ENCODE peak calls at places on chromosomes 12 and 14, in five cellular contexts. U, I, Q, E and K are unnamed samples.

GRCh38 chr12:51326762-51327439 is 2.9 kb upstream of the BIN2 start:
- DNase-seq in E (no peak), Q (no peak), I (no peak), U (no peak), K (no peak)

GRCh38 chr12:63351370-63351769 is 200.4 kb upstream of the AVPR1A start:
- DNase-seq in Q (no peak), I (no peak), E (no peak), U (no peak), K (no peak)

GRCh38 chr12:74917743-74918142 is 291.9 kb downstream of the KCNC2 start:
- DNase-seq in E (no peak), Q (no peak), I (no peak), U (no peak), K (no peak)

GRCh38 chr14:88241810-88242209 is 81.3 kb downstream of the KCNK10 start:
- DNase-seq in I (no peak), Q (no peak), U (no peak), E (no peak), K (no peak)

GRCh38 chr12:12384601-12385321 is 27.9 kb downstream of the BORCS5 start:
- DNase-seq in E (no peak), I (peak), Q (no peak), U (no peak), K (no peak)

GRCh38 chr12:52513736-52514135 is 6.5 kb downstream of the KRT5 start:
- DNase-seq in E (no peak), Q (no peak), U (no peak), I (no peak), K (no peak)

GRCh38 chr12:38124247-38125012 is 192.1 kb upstream of the ALG10B start:
- DNase-seq in Q (no peak), U (no peak), E (no peak), I (no peak), K (no peak)

GRCh38 chr14:99982449-99983250 is 82.6 kb upstream of the EVL start:
- DNase-seq in I (peak), E (peak), Q (no peak), U (no peak), K (peak)

GRCh38 chr12:65152586-65152985 is 16.8 kb upstream of the LEMD3 start:
- DNase-seq in U (no peak), Q (no peak), E (peak), I (no peak), K (no peak)

GRCh38 chr12:125079943-125080645 is 14.9 kb downstream of the AACS start:
- DNase-seq in U (peak), E (no peak), I (no peak), Q (no peak), K (no peak)

GRCh38 chr14:90383126-90383730 is 13.6 kb upstream of the CALM1 start:
- DNase-seq in U (peak), I (peak), Q (peak), E (peak), K (peak)

GRCh38 chr14:51880810-51881580 is 20.6 kb downstream of the GNG2 start:
- DNase-seq in U (no peak), E (peak), Q (no peak), I (no peak), K (no peak)

GRCh38 chr14:30340495-30340894 is 218.5 kb upstream of the G2E3 start:
- DNase-seq in E (no peak), U (no peak), Q (no peak), I (no peak), K (no peak)

GRCh38 chr12:25855716-25856115 is 102.8 kb upstream of the RASSF8 start:
- DNase-seq in I (no peak), U (no peak), Q (no peak), E (no peak), K (no peak)

GRCh38 chr14:96071561-96071960 is 32.4 kb downstream of the C14orf132 start:
- DNase-seq in U (no peak), Q (no peak), I (no peak), E (no peak), K (no peak)

GRCh38 chr14:21923820-21924219 is 250.2 kb upstream of the OR4E1 start:
- DNase-seq in U (no peak), E (no peak), Q (no peak), I (peak), K (no peak)

DNA sequence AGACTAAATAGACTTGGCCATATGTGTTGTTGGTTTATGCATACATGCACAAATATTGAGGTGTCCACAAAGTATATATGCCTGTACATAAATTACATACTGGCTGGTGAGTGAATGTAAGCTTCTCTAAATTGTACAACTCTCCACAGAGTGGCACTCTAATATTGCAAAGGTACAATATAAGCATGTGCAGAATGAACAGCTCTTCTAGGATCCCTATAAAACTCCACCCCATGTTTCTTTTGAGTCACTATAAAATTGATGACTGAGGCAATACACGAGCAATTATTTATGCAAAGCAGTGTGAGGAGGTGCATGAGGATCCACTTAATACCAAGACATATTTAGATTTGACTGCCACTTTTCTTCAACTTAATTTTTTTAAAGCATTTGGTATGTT is 172.2 kb downstream of the NAV3 start:
- DNase-seq in I (no peak), E (no peak), Q (no peak), U (no peak), K (no peak)
- TF ChIP-seq CTCF in I (no peak), E (no peak), Q (no peak), U (no peak), K (no peak)

GRCh38 chr12:115983226-115983798 is 294.2 kb downstream of the MED13L start:
- DNase-seq in Q (no peak), I (no peak), E (no peak), U (no peak), K (no peak)
- TF ChIP-seq CTCF in Q (no peak), I (no peak), E (peak), U (peak), K (peak)

GRCh38 chr14:47917344-47917954 is 242.0 kb upstream of the MDGA2 start:
- DNase-seq in U (no peak), E (peak), I (no peak), Q (no peak), K (no peak)
- TF ChIP-seq CTCF in U (peak), E (peak), I (no peak), Q (no peak), K (no peak)

GRCh38 chr12:27969901-27970390 is 2.6 kb downstream of the PTHLH start:
- DNase-seq in E (no peak), I (no peak), Q (no peak), U (peak), K (no peak)
- TF ChIP-seq CTCF in E (no peak), I (no peak), Q (no peak), U (no peak), K (peak)